ENCODE peak calls at places on chromosomes 6 and 20, in five cellular contexts. One of them, this sample, is unnamed.
A peak's percentile ranks its signal among the peaks of the same experiment; 100 is the strongest.

GRCh38 chr6:713351-713750 is 20.4 kb upstream of the EXOC2 start:
- DNase-seq in Jurkat, Clone E6-1: no peak
- DNase-seq in natural killer cell: no peak
- DNase-seq in astrocyte of the spinal cord: no peak
- DNase-seq in GM03348: no peak
- DNase-seq in this sample: no peak

GRCh38 chr6:126625019-126625418 is 285.1 kb downstream of the CENPW start:
- DNase-seq in Jurkat, Clone E6-1: no peak
- DNase-seq in natural killer cell: no peak
- DNase-seq in GM03348: peak; percentile 36
- DNase-seq in astrocyte of the spinal cord: peak; percentile 55
- DNase-seq in this sample: no peak

GRCh38 chr6:21856844-21857243 is 263.3 kb downstream of the SOX4 start:
- DNase-seq in astrocyte of the spinal cord: peak; percentile 4
- DNase-seq in natural killer cell: no peak
- DNase-seq in Jurkat, Clone E6-1: no peak
- DNase-seq in GM03348: no peak
- DNase-seq in this sample: peak; percentile 84

GRCh38 chr20:46789339-46789984 is 80.0 kb downstream of the SLC2A10 start:
- DNase-seq in GM03348: no peak
- DNase-seq in natural killer cell: no peak
- DNase-seq in Jurkat, Clone E6-1: no peak
- DNase-seq in astrocyte of the spinal cord: no peak
- DNase-seq in this sample: no peak

GRCh38 chr6:17086469-17086868 is 15.4 kb upstream of the STMND1 start:
- DNase-seq in GM03348: peak; percentile 86
- DNase-seq in natural killer cell: no peak
- DNase-seq in Jurkat, Clone E6-1: peak; percentile 7
- DNase-seq in astrocyte of the spinal cord: peak; percentile 77
- DNase-seq in this sample: no peak

GRCh38 chr20:24952376-24953203 is 3.5 kb downstream of the CST7 start:
- DNase-seq in GM03348: no peak
- DNase-seq in astrocyte of the spinal cord: no peak
- DNase-seq in natural killer cell: peak; percentile 35
- DNase-seq in Jurkat, Clone E6-1: no peak
- DNase-seq in this sample: no peak

GRCh38 chr20:63826753-63827152 is 4.3 kb downstream of the ZBTB46 start:
- DNase-seq in astrocyte of the spinal cord: no peak
- DNase-seq in GM03348: no peak
- DNase-seq in Jurkat, Clone E6-1: no peak
- DNase-seq in natural killer cell: no peak
- DNase-seq in this sample: no peak

GRCh38 chr6:44855562-44856494 is 468.3 kb downstream of the CDC5L start:
- DNase-seq in GM03348: peak; percentile 25
- DNase-seq in astrocyte of the spinal cord: peak; percentile 86
- DNase-seq in natural killer cell: no peak
- DNase-seq in Jurkat, Clone E6-1: no peak
- DNase-seq in this sample: no peak

GRCh38 chr6:5084787-5085637 is at the start of gene PPP1R3G:
- DNase-seq in astrocyte of the spinal cord: peak; percentile 66
- DNase-seq in Jurkat, Clone E6-1: no peak
- DNase-seq in natural killer cell: no peak
- DNase-seq in GM03348: peak; percentile 80
- DNase-seq in this sample: peak; percentile 59

GRCh38 chr6:53926505-53926904 is 131.7 kb downstream of the LRRC1 start:
- DNase-seq in Jurkat, Clone E6-1: no peak
- DNase-seq in GM03348: peak; percentile 45
- DNase-seq in natural killer cell: no peak
- DNase-seq in astrocyte of the spinal cord: peak; percentile 54
- DNase-seq in this sample: no peak

GRCh38 chr6:109791301-109791700 is 100.2 kb downstream of the FIG4 start:
- DNase-seq in Jurkat, Clone E6-1: no peak
- DNase-seq in GM03348: no peak
- DNase-seq in natural killer cell: no peak
- DNase-seq in astrocyte of the spinal cord: no peak
- DNase-seq in this sample: no peak

GRCh38 chr6:12296255-12296573 is 6.1 kb downstream of the EDN1 start:
- DNase-seq in natural killer cell: no peak
- DNase-seq in GM03348: peak; percentile 90
- DNase-seq in astrocyte of the spinal cord: peak; percentile 79
- DNase-seq in Jurkat, Clone E6-1: no peak
- DNase-seq in this sample: no peak

GRCh38 chr6:158018851-158019361 is 37.2 kb downstream of the SYNJ2 start:
- DNase-seq in GM03348: no peak
- DNase-seq in natural killer cell: no peak
- DNase-seq in astrocyte of the spinal cord: peak; percentile 64
- DNase-seq in Jurkat, Clone E6-1: no peak
- DNase-seq in this sample: no peak

GRCh38 chr6:56954389-56955170 is at the start of gene BEND6:
- DNase-seq in natural killer cell: peak; percentile 23
- DNase-seq in Jurkat, Clone E6-1: peak; percentile 41
- DNase-seq in GM03348: peak; percentile 87
- DNase-seq in astrocyte of the spinal cord: peak; percentile 85
- DNase-seq in this sample: no peak

GRCh38 chr6:72922401-72922800 is 300.5 kb downstream of the KCNQ5 start:
- DNase-seq in Jurkat, Clone E6-1: no peak
- DNase-seq in astrocyte of the spinal cord: peak; percentile 23
- DNase-seq in natural killer cell: no peak
- DNase-seq in GM03348: no peak
- DNase-seq in this sample: no peak

GRCh38 chr6:169829786-169830185 is 78.4 kb downstream of the ERMARD start:
- DNase-seq in GM03348: no peak
- DNase-seq in natural killer cell: no peak
- DNase-seq in astrocyte of the spinal cord: no peak
- DNase-seq in Jurkat, Clone E6-1: no peak
- DNase-seq in this sample: no peak

GRCh38 chr6:139187489-139187888 is 52.6 kb downstream of the HECA start:
- DNase-seq in Jurkat, Clone E6-1: no peak
- DNase-seq in GM03348: no peak
- DNase-seq in natural killer cell: no peak
- DNase-seq in astrocyte of the spinal cord: no peak
- DNase-seq in this sample: no peak

GRCh38 chr6:133894795-133895401 is 6.0 kb downstream of the TCF21 start:
- DNase-seq in GM03348: no peak
- DNase-seq in Jurkat, Clone E6-1: no peak
- DNase-seq in natural killer cell: no peak
- DNase-seq in astrocyte of the spinal cord: peak; percentile 37
- DNase-seq in this sample: no peak

GRCh38 chr20:46221271-46221670 is 87.0 kb downstream of the CDH22 start:
- DNase-seq in natural killer cell: no peak
- DNase-seq in Jurkat, Clone E6-1: no peak
- DNase-seq in astrocyte of the spinal cord: no peak
- DNase-seq in GM03348: no peak
- DNase-seq in this sample: no peak

GRCh38 chr6:14384175-14384949 is 266.8 kb downstream of the CD83 start:
- DNase-seq in natural killer cell: no peak
- DNase-seq in astrocyte of the spinal cord: no peak
- DNase-seq in GM03348: no peak
- DNase-seq in Jurkat, Clone E6-1: no peak
- DNase-seq in this sample: no peak

GRCh38 chr6:2037230-2037926 is 208.0 kb downstream of the GMDS start:
- DNase-seq in natural killer cell: no peak
- DNase-seq in GM03348: no peak
- DNase-seq in Jurkat, Clone E6-1: peak; percentile 44
- DNase-seq in astrocyte of the spinal cord: peak; percentile 25
- DNase-seq in this sample: no peak

GRCh38 chr20:25218109-25218486 is 22.6 kb downstream of the ENTPD6 start:
- DNase-seq in natural killer cell: no peak
- DNase-seq in GM03348: no peak
- DNase-seq in Jurkat, Clone E6-1: no peak
- DNase-seq in astrocyte of the spinal cord: no peak
- DNase-seq in this sample: no peak

GRCh38 chr6:24919404-24919892 is 16.3 kb downstream of the RIPOR2 start:
- DNase-seq in Jurkat, Clone E6-1: peak; percentile 98
- DNase-seq in astrocyte of the spinal cord: no peak
- DNase-seq in GM03348: no peak
- DNase-seq in natural killer cell: no peak
- DNase-seq in this sample: no peak

GRCh38 chr20:14956538-14956937 is 619.1 kb upstream of the FLRT3 start:
- DNase-seq in natural killer cell: no peak
- DNase-seq in Jurkat, Clone E6-1: no peak
- DNase-seq in astrocyte of the spinal cord: no peak
- DNase-seq in GM03348: no peak
- DNase-seq in this sample: no peak

GRCh38 chr6:32047855-32048766 is 9.9 kb downstream of the CYP21A2 start:
- DNase-seq in Jurkat, Clone E6-1: no peak
- DNase-seq in GM03348: peak; percentile 91
- DNase-seq in astrocyte of the spinal cord: peak; percentile 20
- DNase-seq in natural killer cell: peak; percentile 71
- DNase-seq in this sample: peak; percentile 61

GRCh38 chr6:41278699-41279405 is 7.6 kb downstream of the TREM1 start:
- DNase-seq in GM03348: no peak
- DNase-seq in astrocyte of the spinal cord: peak; percentile 39
- DNase-seq in Jurkat, Clone E6-1: peak; percentile 81
- DNase-seq in natural killer cell: peak; percentile 33
- DNase-seq in this sample: peak; percentile 64

GRCh38 chr6:132490478-132491204 is 22.3 kb downstream of the STX7 start:
- DNase-seq in natural killer cell: no peak
- DNase-seq in Jurkat, Clone E6-1: no peak
- DNase-seq in astrocyte of the spinal cord: no peak
- DNase-seq in GM03348: peak; percentile 31
- DNase-seq in this sample: no peak

GRCh38 chr6:30041221-30041620 is 19.8 kb upstream of the POLR1H start:
- DNase-seq in GM03348: no peak
- DNase-seq in astrocyte of the spinal cord: no peak
- DNase-seq in natural killer cell: no peak
- DNase-seq in Jurkat, Clone E6-1: no peak
- DNase-seq in this sample: no peak

GRCh38 chr6:37024665-37025337 is 19.3 kb downstream of the FGD2 start:
- DNase-seq in Jurkat, Clone E6-1: no peak
- DNase-seq in astrocyte of the spinal cord: peak; percentile 37
- DNase-seq in natural killer cell: no peak
- DNase-seq in GM03348: peak; percentile 60
- DNase-seq in this sample: no peak

GRCh38 chr6:133764011-133764812 is 124.7 kb upstream of the TCF21 start:
- DNase-seq in natural killer cell: no peak
- DNase-seq in Jurkat, Clone E6-1: no peak
- DNase-seq in GM03348: peak; percentile 67
- DNase-seq in astrocyte of the spinal cord: peak; percentile 63
- DNase-seq in this sample: no peak

GRCh38 chr6:43196337-43196736 is 14.3 kb downstream of the CUL9 start:
- DNase-seq in Jurkat, Clone E6-1: no peak
- DNase-seq in GM03348: no peak
- DNase-seq in astrocyte of the spinal cord: no peak
- DNase-seq in natural killer cell: no peak
- DNase-seq in this sample: no peak

GRCh38 chr6:165562421-165563090 is 100.5 kb downstream of the PDE10A start:
- DNase-seq in Jurkat, Clone E6-1: no peak
- DNase-seq in GM03348: no peak
- DNase-seq in natural killer cell: no peak
- DNase-seq in astrocyte of the spinal cord: no peak
- DNase-seq in this sample: no peak

GRCh38 chr6:53737746-53738145 is 57.1 kb upstream of the LRRC1 start:
- DNase-seq in Jurkat, Clone E6-1: no peak
- DNase-seq in astrocyte of the spinal cord: no peak
- DNase-seq in natural killer cell: no peak
- DNase-seq in GM03348: no peak
- DNase-seq in this sample: no peak

GRCh38 chr6:118706702-118707101 is 55.3 kb upstream of the CEP85L start:
- DNase-seq in GM03348: no peak
- DNase-seq in natural killer cell: no peak
- DNase-seq in Jurkat, Clone E6-1: no peak
- DNase-seq in astrocyte of the spinal cord: peak; percentile 2
- DNase-seq in this sample: no peak

GRCh38 chr6:106136845-106137244 is 50.7 kb downstream of the PRDM1 start:
- DNase-seq in GM03348: no peak
- DNase-seq in Jurkat, Clone E6-1: no peak
- DNase-seq in natural killer cell: no peak
- DNase-seq in astrocyte of the spinal cord: no peak
- DNase-seq in this sample: no peak

GRCh38 chr6:147643341-147644200 is 135.1 kb downstream of the SAMD5 start:
- DNase-seq in GM03348: no peak
- DNase-seq in Jurkat, Clone E6-1: no peak
- DNase-seq in astrocyte of the spinal cord: no peak
- DNase-seq in natural killer cell: no peak
- DNase-seq in this sample: no peak